ENCODE peak calls at places on chromosomes 12 and 14, in five cellular contexts. One of them, this sample, is unnamed.

GRCh38 chr12:115163710-115164109 is 479.7 kb upstream of the TBX3 start:
- DNase-seq in fibroblast of pulmonary artery: no peak
- DNase-seq in cardiac fibroblast: no peak
- DNase-seq in neural progenitor cell: peak; percentile 86
- DNase-seq in adipocyte: no peak
- DNase-seq in this sample: no peak

GRCh38 chr12:81888341-81888740 is 129.2 kb upstream of the PPFIA2 start:
- DNase-seq in fibroblast of pulmonary artery: no peak
- DNase-seq in adipocyte: peak; percentile 21
- DNase-seq in neural progenitor cell: no peak
- DNase-seq in cardiac fibroblast: no peak
- DNase-seq in this sample: no peak

GRCh38 chr12:131720921-131721320 is 10.0 kb downstream of the SFSWAP start:
- DNase-seq in adipocyte: no peak
- DNase-seq in neural progenitor cell: no peak
- DNase-seq in fibroblast of pulmonary artery: no peak
- DNase-seq in cardiac fibroblast: no peak
- DNase-seq in this sample: peak; percentile 52

GRCh38 chr12:85441740-85442139 is 161.7 kb downstream of the ALX1 start:
- DNase-seq in neural progenitor cell: peak; percentile 4
- DNase-seq in adipocyte: peak; percentile 74
- DNase-seq in fibroblast of pulmonary artery: peak; percentile 33
- DNase-seq in cardiac fibroblast: peak; percentile 16
- DNase-seq in this sample: no peak

GRCh38 chr12:108260039-108260438 is 79.1 kb downstream of the CMKLR1 start:
- DNase-seq in neural progenitor cell: no peak
- DNase-seq in cardiac fibroblast: no peak
- DNase-seq in fibroblast of pulmonary artery: no peak
- DNase-seq in adipocyte: no peak
- DNase-seq in this sample: no peak

GRCh38 chr14:92472860-92473259 is 40.7 kb upstream of the RIN3 start:
- DNase-seq in adipocyte: no peak
- DNase-seq in cardiac fibroblast: no peak
- DNase-seq in fibroblast of pulmonary artery: no peak
- DNase-seq in neural progenitor cell: no peak
- DNase-seq in this sample: no peak

GRCh38 chr14:49051328-49052060 is 534.7 kb downstream of the RPS29 start:
- DNase-seq in fibroblast of pulmonary artery: no peak
- DNase-seq in cardiac fibroblast: no peak
- DNase-seq in neural progenitor cell: no peak
- DNase-seq in adipocyte: no peak
- DNase-seq in this sample: peak; percentile 42

GRCh38 chr12:126397071-126397571 is 1331.9 kb downstream of the AACS start:
- DNase-seq in neural progenitor cell: no peak
- DNase-seq in cardiac fibroblast: peak; percentile 64
- DNase-seq in fibroblast of pulmonary artery: peak; percentile 97
- DNase-seq in adipocyte: no peak
- DNase-seq in this sample: no peak

GRCh38 chr12:20567413-20567812 is 127.7 kb upstream of the SLCO1C1 start:
- DNase-seq in adipocyte: peak; percentile 4
- DNase-seq in neural progenitor cell: no peak
- DNase-seq in fibroblast of pulmonary artery: peak; percentile 46
- DNase-seq in cardiac fibroblast: peak; percentile 36
- DNase-seq in this sample: no peak

GRCh38 chr12:78119351-78119918 is 288.7 kb downstream of the NAV3 start:
- DNase-seq in cardiac fibroblast: no peak
- DNase-seq in neural progenitor cell: no peak
- DNase-seq in adipocyte: no peak
- DNase-seq in fibroblast of pulmonary artery: no peak
- DNase-seq in this sample: no peak

GRCh38 chr12:88310069-88310468 is 168.0 kb downstream of the TMTC3 start:
- DNase-seq in neural progenitor cell: no peak
- DNase-seq in cardiac fibroblast: peak; percentile 87
- DNase-seq in fibroblast of pulmonary artery: peak; percentile 87
- DNase-seq in adipocyte: peak; percentile 84
- DNase-seq in this sample: no peak

GRCh38 chr14:90625445-90625844 is 190.8 kb downstream of the TTC7B start:
- DNase-seq in adipocyte: no peak
- DNase-seq in cardiac fibroblast: no peak
- DNase-seq in neural progenitor cell: no peak
- DNase-seq in fibroblast of pulmonary artery: no peak
- DNase-seq in this sample: no peak

GRCh38 chr14:90621205-90621600 is 195.0 kb downstream of the TTC7B start:
- DNase-seq in neural progenitor cell: no peak
- DNase-seq in cardiac fibroblast: no peak
- DNase-seq in adipocyte: no peak
- DNase-seq in fibroblast of pulmonary artery: no peak
- DNase-seq in this sample: no peak

GRCh38 chr14:90626550-90626949 is 189.7 kb downstream of the TTC7B start:
- DNase-seq in adipocyte: no peak
- DNase-seq in neural progenitor cell: no peak
- DNase-seq in cardiac fibroblast: no peak
- DNase-seq in fibroblast of pulmonary artery: no peak
- DNase-seq in this sample: no peak

GRCh38 chr14:90624732-90625444 is 191.3 kb downstream of the TTC7B start:
- DNase-seq in fibroblast of pulmonary artery: peak; percentile 10
- DNase-seq in neural progenitor cell: peak; percentile 68
- DNase-seq in adipocyte: no peak
- DNase-seq in cardiac fibroblast: peak; percentile 22
- DNase-seq in this sample: peak; percentile 79

DNA sequence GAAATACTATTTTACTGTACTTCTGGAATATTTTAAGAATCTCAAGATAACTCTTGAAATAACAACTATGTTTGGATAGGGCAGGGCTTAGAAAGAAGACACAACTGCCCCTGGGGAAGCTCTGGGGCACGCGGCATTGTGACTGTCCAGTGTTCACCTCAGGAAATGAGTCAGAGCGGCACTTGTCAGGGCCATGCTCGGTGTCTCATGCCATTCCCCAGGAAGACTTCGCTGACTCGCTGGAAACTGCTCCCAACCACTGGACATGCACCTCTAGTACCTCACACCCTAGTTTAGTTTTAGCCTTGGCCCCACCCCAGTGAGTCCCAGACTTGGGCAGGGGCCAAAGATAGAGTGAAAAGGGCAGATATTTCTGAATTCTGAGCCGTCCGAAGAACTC is 192.0 kb downstream of the TTC7B start:
- DNase-seq in cardiac fibroblast: no peak
- DNase-seq in fibroblast of pulmonary artery: peak; percentile 17
- DNase-seq in neural progenitor cell: no peak
- DNase-seq in adipocyte: no peak
- DNase-seq in this sample: no peak
- H3K4me3 ChIP-seq in cardiac fibroblast: no peak overlapping the region
- H3K4me3 ChIP-seq in fibroblast of pulmonary artery: no peak overlapping the region
- H3K4me3 ChIP-seq in neural progenitor cell: no peak overlapping the region
- H3K4me3 ChIP-seq in adipocyte: no peak overlapping the region
- H3K4me3 ChIP-seq in this sample: no peak overlapping the region

GRCh38 chr12:47825239-47825639 is 5.5 kb upstream of the HDAC7 start:
- DNase-seq in neural progenitor cell: no peak
- DNase-seq in adipocyte: peak; percentile 15
- DNase-seq in cardiac fibroblast: peak; percentile 29
- DNase-seq in fibroblast of pulmonary artery: no peak
- DNase-seq in this sample: peak; percentile 44

GRCh38 chr12:47824629-47825028 is 4.9 kb upstream of the HDAC7 start:
- DNase-seq in cardiac fibroblast: no peak
- DNase-seq in fibroblast of pulmonary artery: no peak
- DNase-seq in neural progenitor cell: no peak
- DNase-seq in adipocyte: no peak
- DNase-seq in this sample: no peak

GRCh38 chr12:47828967-47829482 is 9.3 kb upstream of the HDAC7 start:
- DNase-seq in fibroblast of pulmonary artery: peak; percentile 73
- DNase-seq in adipocyte: peak; percentile 86
- DNase-seq in neural progenitor cell: no peak
- DNase-seq in cardiac fibroblast: peak; percentile 87
- DNase-seq in this sample: peak; percentile 92

GRCh38 chr12:47829584-47829983 is 9.9 kb upstream of the HDAC7 start:
- DNase-seq in neural progenitor cell: no peak
- DNase-seq in fibroblast of pulmonary artery: no peak
- DNase-seq in adipocyte: no peak
- DNase-seq in cardiac fibroblast: no peak
- DNase-seq in this sample: peak; percentile 70

DNA sequence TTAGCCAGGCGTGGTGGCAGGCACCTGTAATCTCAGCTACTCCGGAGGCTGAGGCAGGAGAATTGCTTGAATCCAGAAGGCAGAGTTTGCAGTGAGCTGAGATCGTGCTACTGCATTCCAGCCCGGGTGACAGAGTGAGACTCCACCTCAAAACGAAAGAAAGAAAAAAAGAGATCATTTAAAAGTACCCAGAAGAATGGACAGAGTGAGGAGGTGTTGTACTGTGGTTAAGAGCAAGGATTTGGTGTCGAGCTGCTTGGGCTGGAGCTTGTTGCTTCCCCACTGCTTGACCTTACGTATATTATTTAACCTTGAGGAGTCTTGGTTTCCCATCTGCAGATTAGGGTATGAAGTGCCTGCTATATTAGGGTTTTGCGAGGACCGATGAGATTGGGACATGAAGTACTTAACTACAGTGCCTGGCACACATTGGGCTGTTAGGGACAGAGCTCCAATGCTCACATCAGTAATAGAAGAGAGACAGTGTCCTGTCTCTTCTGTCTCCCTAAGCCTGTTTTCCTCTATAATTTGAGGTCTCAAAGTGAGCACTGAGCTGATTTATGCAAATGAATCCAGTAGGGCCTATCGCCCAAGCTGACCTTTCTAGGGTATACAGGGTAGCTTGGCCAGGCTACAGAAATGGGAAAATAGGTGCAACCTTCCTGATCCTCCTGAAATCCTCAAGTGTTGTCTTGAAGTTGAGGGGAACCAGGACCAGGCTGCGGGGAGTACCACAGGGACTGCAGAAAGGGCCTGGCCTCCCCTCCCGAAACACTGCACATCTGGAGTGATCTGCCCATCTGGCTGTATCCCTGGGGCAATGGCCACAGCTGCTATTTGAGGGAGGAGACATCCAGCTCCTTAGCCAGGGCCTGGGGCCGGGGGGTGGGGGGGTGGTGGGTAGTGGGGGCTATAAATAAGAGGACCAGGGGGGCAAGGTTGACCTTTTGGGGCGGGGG is 8.6 kb upstream of the HDAC7 start:
- DNase-seq in cardiac fibroblast: no peak
- DNase-seq in fibroblast of pulmonary artery: no peak
- DNase-seq in neural progenitor cell: no peak
- DNase-seq in adipocyte: no peak
- DNase-seq in this sample: peak; percentile 77
- H3K4me3 ChIP-seq in cardiac fibroblast: no peak overlapping the region
- H3K4me3 ChIP-seq in fibroblast of pulmonary artery: no peak overlapping the region
- H3K4me3 ChIP-seq in neural progenitor cell: no peak overlapping the region
- H3K4me3 ChIP-seq in adipocyte: no peak overlapping the region
- H3K4me3 ChIP-seq in this sample: no peak overlapping the region

GRCh38 chr14:73887116-73887490 is 444 bp downstream of the ZNF410 start:
- DNase-seq in fibroblast of pulmonary artery: no peak
- DNase-seq in neural progenitor cell: no peak
- DNase-seq in cardiac fibroblast: no peak
- DNase-seq in adipocyte: no peak
- DNase-seq in this sample: peak; percentile 51

GRCh38 chr14:73886449-73887115 is at the start of gene ZNF410:
- DNase-seq in fibroblast of pulmonary artery: peak; percentile 98
- DNase-seq in neural progenitor cell: peak; percentile 93
- DNase-seq in cardiac fibroblast: peak; percentile 99
- DNase-seq in adipocyte: peak; percentile 98
- DNase-seq in this sample: peak; percentile 96

GRCh38 chr14:73887704-73888459 is 1.2 kb downstream of the ZNF410 start:
- DNase-seq in neural progenitor cell: no peak
- DNase-seq in fibroblast of pulmonary artery: no peak
- DNase-seq in adipocyte: no peak
- DNase-seq in cardiac fibroblast: no peak
- DNase-seq in this sample: no peak

GRCh38 chr14:73888971-73889370 is 2.3 kb downstream of the ZNF410 start:
- DNase-seq in neural progenitor cell: no peak
- DNase-seq in adipocyte: peak; percentile 23
- DNase-seq in cardiac fibroblast: no peak
- DNase-seq in fibroblast of pulmonary artery: no peak
- DNase-seq in this sample: no peak

DNA sequence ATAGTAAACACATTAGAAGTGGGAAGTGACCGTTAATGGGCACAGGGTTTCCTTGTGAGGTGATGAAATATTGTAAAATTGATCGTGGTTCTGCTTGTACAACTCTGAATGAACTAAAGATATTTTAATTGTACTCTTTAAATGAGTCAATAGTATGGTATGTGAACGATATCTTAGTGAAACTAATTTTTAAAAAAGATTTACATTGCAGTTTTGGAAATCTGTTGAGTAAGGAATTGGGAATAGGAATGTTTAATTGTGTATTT is 1.7 kb downstream of the ZNF410 start:
- DNase-seq in fibroblast of pulmonary artery: peak; percentile 20
- DNase-seq in neural progenitor cell: no peak
- DNase-seq in cardiac fibroblast: peak; percentile 35
- DNase-seq in adipocyte: peak; percentile 26
- DNase-seq in this sample: no peak
- H3K4me3 ChIP-seq in fibroblast of pulmonary artery: peak overlapping the region; percentile 89
- H3K4me3 ChIP-seq in neural progenitor cell: peak overlapping the region; percentile 82
- H3K4me3 ChIP-seq in cardiac fibroblast: no peak overlapping the region
- H3K4me3 ChIP-seq in adipocyte: peak overlapping the region; percentile 96
- H3K4me3 ChIP-seq in this sample: peak overlapping the region; percentile 85

DNA sequence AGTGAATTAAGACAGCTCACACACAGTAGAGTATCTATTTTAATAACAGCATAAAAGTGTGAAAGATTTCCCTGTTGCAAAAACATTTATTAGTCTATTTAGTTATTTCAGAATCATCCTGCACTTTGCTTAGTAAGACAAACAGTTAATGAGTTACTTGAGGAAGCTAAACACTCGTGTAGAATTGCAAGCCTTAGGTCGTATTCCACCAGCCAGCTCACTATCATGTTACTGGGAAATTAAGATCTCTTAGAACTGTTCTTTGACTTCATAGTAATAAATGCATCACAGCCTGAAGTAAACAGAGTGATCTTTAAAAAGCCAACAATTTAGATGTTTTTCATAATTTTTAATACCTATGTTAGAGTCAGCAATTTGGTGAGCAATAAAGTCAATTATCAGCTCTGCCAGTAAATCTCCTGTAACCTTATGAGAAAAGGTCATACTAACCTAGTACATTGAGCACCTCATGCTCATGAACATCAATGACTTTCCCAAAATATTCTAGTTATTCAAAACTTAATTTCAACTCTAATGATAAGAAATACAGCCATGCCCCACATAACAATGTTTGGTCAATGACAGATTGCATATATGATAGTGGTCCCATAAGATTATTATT is 26.7 kb upstream of the ETNK1 start:
- DNase-seq in neural progenitor cell: no peak
- DNase-seq in cardiac fibroblast: no peak
- DNase-seq in fibroblast of pulmonary artery: no peak
- DNase-seq in adipocyte: no peak
- DNase-seq in this sample: no peak
- H3K4me3 ChIP-seq in neural progenitor cell: no peak overlapping the region
- H3K4me3 ChIP-seq in cardiac fibroblast: no peak overlapping the region
- H3K4me3 ChIP-seq in fibroblast of pulmonary artery: no peak overlapping the region
- H3K4me3 ChIP-seq in adipocyte: no peak overlapping the region
- H3K4me3 ChIP-seq in this sample: no peak overlapping the region

GRCh38 chr12:42141981-42142606 is 2.6 kb downstream of the GXYLT1 start:
- DNase-seq in fibroblast of pulmonary artery: no peak
- DNase-seq in cardiac fibroblast: no peak
- DNase-seq in adipocyte: no peak
- DNase-seq in neural progenitor cell: no peak
- DNase-seq in this sample: no peak
- H3K4me3 ChIP-seq in fibroblast of pulmonary artery: no peak overlapping the region
- H3K4me3 ChIP-seq in cardiac fibroblast: no peak overlapping the region
- H3K4me3 ChIP-seq in adipocyte: no peak overlapping the region
- H3K4me3 ChIP-seq in neural progenitor cell: no peak overlapping the region
- H3K4me3 ChIP-seq in this sample: no peak overlapping the region

This sample was measured in osteoblast.